ENCODE peak calls at places on chromosome 1, in seven cellular contexts. P, Z, L, G, N, J and B are unnamed samples.

GRCh38 chr1:224340711-224341384 is 10.9 kb upstream of the NVL start:
- DNase-seq in P (peak), Z (no peak), L (no peak), G (peak), N (no peak), J (no peak), B (no peak)

GRCh38 chr1:106754957-106755356 is 301.5 kb upstream of the PRMT6 start:
- DNase-seq in P (no peak), Z (no peak), L (no peak), G (no peak), N (no peak), J (no peak), B (no peak)

GRCh38 chr1:76330993-76331603 is 256.6 kb downstream of the ST6GALNAC3 start:
- DNase-seq in P (peak), Z (peak), L (peak), G (peak), N (peak), J (peak), B (peak)

GRCh38 chr1:164137273-164137947 is 421.6 kb upstream of the PBX1 start:
- DNase-seq in P (no peak), Z (no peak), L (no peak), G (no peak), N (no peak), J (no peak), B (no peak)

GRCh38 chr1:113255728-113256347 is 134.5 kb upstream of the MAGI3 start:
- DNase-seq in P (no peak), Z (no peak), L (no peak), G (peak), N (no peak), J (no peak), B (no peak)

GRCh38 chr1:222754386-222755139 is 17.6 kb downstream of the FAM177B start:
- DNase-seq in P (no peak), Z (peak), L (peak), G (peak), N (no peak), J (peak), B (peak)

GRCh38 chr1:6762060-6762459 is 23.2 kb upstream of the CAMTA1 start:
- DNase-seq in P (no peak), Z (no peak), L (no peak), G (no peak), N (no peak), J (no peak), B (no peak)

GRCh38 chr1:245345191-245345884 is 190.6 kb downstream of the KIF26B start:
- DNase-seq in P (no peak), Z (no peak), L (no peak), G (no peak), N (no peak), J (no peak), B (no peak)

GRCh38 chr1:64624446-64624766 is 120.5 kb upstream of the RAVER2 start:
- DNase-seq in P (peak), Z (peak), L (peak), G (peak), N (no peak), J (peak), B (peak)

GRCh38 chr1:201751872-201752271 is 77.1 kb upstream of the IPO9 start:
- DNase-seq in P (no peak), Z (no peak), L (no peak), G (peak), N (no peak), J (peak), B (peak)

GRCh38 chr1:166597516-166597915 is 241.8 kb upstream of the POGK start:
- DNase-seq in P (no peak), Z (no peak), L (no peak), G (no peak), N (no peak), J (no peak), B (no peak)

GRCh38 chr1:158689841-158690240 is 3.3 kb upstream of the SPTA1 start:
- DNase-seq in P (no peak), Z (no peak), L (no peak), G (no peak), N (no peak), J (no peak), B (no peak)

GRCh38 chr1:243799908-243800307 is 50.1 kb downstream of the AKT3 start:
- DNase-seq in P (no peak), Z (no peak), L (no peak), G (peak), N (no peak), J (peak), B (peak)

GRCh38 chr1:150474869-150475268 is 12.3 kb upstream of the TARS2 start:
- DNase-seq in P (no peak), Z (no peak), L (no peak), G (no peak), N (no peak), J (peak), B (no peak)